ENCODE peak calls at places on chromosomes 3 and 15, in seven cellular contexts. R is IMR-90, V is mesenchymal stem cell, G is H9, W is mesendoderm, L is H1, E is neuronal stem cell. H is an unnamed sample.

GRCh38 chr15:79593119-79593869 is 161.2 kb downstream of the MINAR1 start:
- DNase-seq in G (peak; percentile 46), V (no peak), E (no peak), L (peak; percentile 38), W (peak; percentile 60), R (peak; percentile 22), H (no peak)

GRCh38 chr3:29345923-29346322 is 65.1 kb downstream of the RBMS3 start:
- DNase-seq in G (no peak), L (no peak), E (no peak), V (no peak), R (no peak), W (no peak), H (no peak)

GRCh38 chr3:58237238-58237939 is at the start of gene ABHD6:
- DNase-seq in E (peak; percentile 84), L (peak; percentile 94), R (peak; percentile 58), G (peak; percentile 76), W (peak; percentile 76), V (peak; percentile 79), H (peak; percentile 52)

GRCh38 chr3:15263926-15264325 is 57.9 kb downstream of the CAPN7 start:
- DNase-seq in G (no peak), L (no peak), R (no peak), W (no peak), E (no peak), V (no peak), H (no peak)

GRCh38 chr15:70818580-70818979 is 35.4 kb downstream of the LARP6 start:
- DNase-seq in G (no peak), L (no peak), W (no peak), V (no peak), R (no peak), E (no peak), H (no peak)

GRCh38 chr15:93144477-93145270 is 55.7 kb upstream of the RGMA start:
- DNase-seq in L (no peak), G (no peak), E (no peak), V (no peak), R (no peak), W (no peak), H (no peak)

GRCh38 chr3:19254784-19255338 is 106.6 kb downstream of the KCNH8 start:
- DNase-seq in V (no peak), E (no peak), W (no peak), R (no peak), L (no peak), G (no peak), H (no peak)

GRCh38 chr3:67001086-67001861 is 3.2 kb downstream of the KBTBD8 start:
- DNase-seq in G (no peak), L (no peak), R (no peak), W (no peak), V (no peak), E (no peak), H (no peak)

GRCh38 chr3:16338999-16339398 is 74.0 kb downstream of the OXNAD1 start:
- DNase-seq in R (peak; percentile 97), L (no peak), W (peak; percentile 91), V (peak; percentile 98), E (no peak), G (no peak), H (peak; percentile 96)

GRCh38 chr3:53274938-53275666 is 19.3 kb upstream of the TKT start:
- DNase-seq in E (no peak), G (no peak), L (no peak), V (no peak), R (no peak), W (peak; percentile 59), H (no peak)

GRCh38 chr3:14235896-14236295 is 57.3 kb downstream of the LSM3 start:
- DNase-seq in R (no peak), V (no peak), E (no peak), W (no peak), G (no peak), L (no peak), H (no peak)

GRCh38 chr3:111785034-111785433 is 74.0 kb upstream of the PHLDB2 start:
- DNase-seq in G (no peak), R (no peak), W (no peak), E (no peak), L (no peak), V (no peak), H (no peak)

GRCh38 chr15:74954515-74954914 is 2.1 kb downstream of the RPP25 start:
- DNase-seq in W (peak; percentile 85), L (no peak), G (no peak), E (no peak), V (peak; percentile 88), R (peak; percentile 84), H (peak; percentile 26)

GRCh38 chr3:181690769-181691168 is 21.0 kb upstream of the SOX2 start:
- DNase-seq in L (no peak), W (no peak), R (no peak), G (no peak), E (no peak), V (no peak), H (no peak)

GRCh38 chr3:88824646-88825303 is 282.6 kb upstream of the EPHA3 start:
- DNase-seq in G (no peak), L (no peak), R (no peak), V (peak; percentile 8), E (no peak), W (no peak), H (no peak)

GRCh38 chr15:100131321-100132224 is 210.2 kb downstream of the ADAMTS17 start:
- DNase-seq in E (no peak), G (peak; percentile 63), R (peak; percentile 39), V (peak; percentile 51), L (no peak), W (no peak), H (peak; percentile 27)

GRCh38 chr3:172328282-172328681 is 120.0 kb downstream of the GHSR start:
- DNase-seq in G (no peak), W (no peak), L (no peak), E (no peak), V (no peak), R (no peak), H (no peak)

GRCh38 chr3:140816804-140817203 is 124.8 kb upstream of the SLC25A36 start:
- DNase-seq in W (peak; percentile 5), L (no peak), V (no peak), R (no peak), E (no peak), G (no peak), H (no peak)

GRCh38 chr3:148643389-148643840 is 54.3 kb upstream of the AGTR1 start:
- DNase-seq in W (peak; percentile 22), V (peak; percentile 92), R (peak; percentile 90), G (no peak), E (no peak), L (no peak), H (peak; percentile 56)

GRCh38 chr3:45210308-45211038 is 15.6 kb downstream of the TMEM158 start:
- DNase-seq in L (peak; percentile 89), V (peak; percentile 86), W (peak; percentile 89), G (peak; percentile 90), E (no peak), R (peak; percentile 80), H (peak; percentile 92)

GRCh38 chr3:171883257-171883892 is 40.2 kb downstream of the TMEM212 start:
- DNase-seq in E (no peak), R (no peak), G (no peak), W (no peak), V (no peak), L (no peak), H (no peak)

GRCh38 chr3:195148553-195148952 is 122.4 kb downstream of the XXYLT1 start:
- DNase-seq in G (no peak), R (peak; percentile 21), L (no peak), W (no peak), V (peak; percentile 52), E (no peak), H (no peak)

GRCh38 chr15:86852741-86853140 is 773.1 kb downstream of the AGBL1 start:
- DNase-seq in L (no peak), E (no peak), V (no peak), R (no peak), G (no peak), W (no peak), H (no peak)

GRCh38 chr3:180764481-180764880 is 85.2 kb upstream of the CCDC39 start:
- DNase-seq in E (no peak), W (no peak), G (no peak), L (no peak), V (no peak), R (no peak), H (no peak)

GRCh38 chr15:57477736-57478522 is 101.6 kb downstream of the CGNL1 start:
- DNase-seq in W (peak; percentile 47), V (no peak), E (no peak), R (no peak), G (peak; percentile 47), L (no peak), H (no peak)

GRCh38 chr15:47719730-47720129 is 2.4 kb downstream of the SEMA6D start:
- DNase-seq in W (no peak), R (no peak), L (no peak), G (no peak), E (no peak), V (peak; percentile 35), H (no peak)
- H3K23ac ChIP-seq in W (no peak overlapping the region), R (no peak overlapping the region), L (no peak overlapping the region), G (no peak overlapping the region), E (no peak overlapping the region), V (no peak overlapping the region), H (no peak overlapping the region)

GRCh38 chr15:67125589-67126502 is 60.4 kb downstream of the SMAD3 start:
- DNase-seq in W (no peak), L (no peak), R (peak; percentile 100), G (no peak), V (peak; percentile 98), E (no peak), H (peak; percentile 86)
- H2AK5ac ChIP-seq in W (no peak overlapping the region), L (no peak overlapping the region), R (peak overlapping the region; percentile 99), G (no peak overlapping the region), V (no peak overlapping the region), E (no peak overlapping the region), H (no peak overlapping the region)

DNA sequence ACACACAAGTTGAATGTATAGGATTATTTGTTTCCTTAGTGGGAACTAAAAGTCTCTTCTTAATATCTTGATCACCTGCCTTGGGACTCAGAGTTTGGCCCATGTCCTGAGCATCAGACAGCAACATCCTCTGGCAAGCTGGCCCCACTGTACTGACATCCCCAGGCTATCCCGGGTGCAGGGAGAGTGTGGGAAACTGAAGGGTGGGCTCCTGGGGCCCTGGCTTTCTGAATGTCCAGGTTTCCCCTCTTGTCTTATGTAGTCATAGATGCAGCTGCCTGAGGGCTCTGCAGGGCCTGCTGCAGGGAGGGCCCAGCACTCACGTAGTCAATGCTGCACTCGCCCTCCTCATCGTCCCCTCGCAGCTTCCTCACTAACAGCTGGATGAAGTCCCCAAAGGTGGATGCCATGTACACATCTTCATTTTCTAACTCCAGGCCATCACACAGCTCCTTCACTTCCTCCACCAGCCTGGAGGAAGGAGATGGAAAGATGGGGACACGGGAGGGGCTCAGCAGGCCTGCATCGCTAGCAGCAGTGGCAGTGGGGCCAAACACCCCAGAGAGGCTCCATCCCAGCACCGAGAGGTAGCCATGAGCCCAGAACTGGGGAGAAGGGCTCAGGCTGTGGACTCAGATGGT is 42.8 kb downstream of the ALDH1L1 start:
- DNase-seq in W (no peak), L (peak; percentile 13), E (no peak), G (peak; percentile 12), V (no peak), R (no peak), H (no peak)
- H3K23ac ChIP-seq in W (no peak overlapping the region), L (no peak overlapping the region), E (no peak overlapping the region), G (no peak overlapping the region), V (no peak overlapping the region), R (no peak overlapping the region), H (peak overlapping the region; percentile 37)

DNA sequence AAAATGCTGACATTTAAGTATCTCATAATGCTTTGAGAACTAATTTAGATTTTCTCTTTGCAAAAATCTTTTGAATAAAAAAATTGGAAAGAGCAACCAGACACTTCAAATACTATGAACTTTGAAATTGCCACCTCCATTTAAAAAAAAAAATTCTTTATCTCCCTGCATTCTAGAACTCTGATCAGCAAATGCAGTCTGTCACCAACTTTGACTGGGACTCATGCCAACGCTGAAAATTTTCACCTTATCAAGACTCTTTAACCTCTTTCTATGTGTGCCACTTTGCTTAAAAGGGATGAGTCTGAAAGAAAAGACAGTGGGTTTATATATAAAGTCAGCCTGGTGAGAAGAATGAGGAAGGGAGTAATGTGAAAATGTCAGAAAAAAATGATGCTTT is 191.2 kb upstream of the ARPP21 start:
- DNase-seq in G (no peak), L (no peak), R (no peak), E (no peak), W (no peak), V (no peak), H (no peak)
- H2AK5ac ChIP-seq in G (no peak overlapping the region), L (no peak overlapping the region), R (no peak overlapping the region), E (no peak overlapping the region), W (no peak overlapping the region), V (no peak overlapping the region), H (no peak overlapping the region)

H was measured in trophoblast cell.